ENCODE peak calls at places on chromosomes 7 and 10, in five cellular contexts. D is central memory CD4-positive, alpha-beta T cell; R is naive thymus-derived CD8-positive, alpha-beta T cell; S is hepatic stellate cell; Y is RWPE1. X is an unnamed sample.

GRCh38 chr10:87875929-87876571 is 12.6 kb downstream of the PTEN start:
- DNase-seq in R (no peak), S (no peak), D (no peak), Y (no peak), X (no peak)

GRCh38 chr7:151696738-151697514 is 177.2 kb upstream of the RHEB start:
- DNase-seq in R (no peak), S (no peak), D (no peak), Y (peak), X (peak)

GRCh38 chr7:22640269-22640668 is 86.7 kb upstream of the IL6 start:
- DNase-seq in R (no peak), D (no peak), S (no peak), Y (no peak), X (no peak)

GRCh38 chr10:61904711-61905445 is 3.4 kb downstream of the ARID5B start:
- DNase-seq in D (no peak), Y (peak), S (peak), R (no peak), X (no peak)

GRCh38 chr7:157337316-157338149 is 729 bp downstream of the DNAJB6 start:
- DNase-seq in R (peak), S (peak), Y (peak), D (peak), X (no peak)

GRCh38 chr10:133104076-133104965 is 16.6 kb downstream of the ADGRA1 start:
- DNase-seq in Y (no peak), S (no peak), R (no peak), D (no peak), X (no peak)

GRCh38 chr10:47233631-47234030 is 66.4 kb upstream of the GDF10 start:
- DNase-seq in D (no peak), Y (no peak), S (no peak), R (no peak), X (no peak)

GRCh38 chr10:122567056-122567660 is 6.6 kb downstream of the DMBT1 start:
- DNase-seq in R (peak), S (peak), Y (no peak), D (no peak), X (peak)

GRCh38 chr7:76356823-76357222 is 2.0 kb downstream of the YWHAG start:
- DNase-seq in Y (peak), R (no peak), S (no peak), D (no peak), X (no peak)

GRCh38 chr10:11600280-11600679 is 11.2 kb downstream of the USP6NL start:
- DNase-seq in S (no peak), D (no peak), R (no peak), Y (no peak), X (no peak)

GRCh38 chr10:97981816-97982215 is 48.6 kb downstream of the CRTAC1 start:
- DNase-seq in S (no peak), R (no peak), Y (no peak), D (no peak), X (no peak)

GRCh38 chr7:100793806-100794660 is 33.3 kb downstream of the EPHB4 start:
- DNase-seq in D (no peak), Y (no peak), S (no peak), R (no peak), X (no peak)

GRCh38 chr7:21426286-21426957 is 1.5 kb upstream of the SP4 start:
- DNase-seq in R (peak), D (no peak), Y (no peak), S (no peak), X (no peak)

GRCh38 chr10:77245953-77246352 is 391.7 kb downstream of the KCNMA1 start:
- DNase-seq in S (no peak), Y (no peak), D (no peak), R (no peak), X (no peak)

GRCh38 chr7:70285176-70285575 is 686.9 kb downstream of the AUTS2 start:
- DNase-seq in D (no peak), R (no peak), S (no peak), Y (no peak), X (no peak)

GRCh38 chr7:50356945-50357268 is 52.4 kb downstream of the IKZF1 start:
- DNase-seq in S (no peak), Y (no peak), D (no peak), R (no peak), X (no peak)

GRCh38 chr7:92799446-92800211 is 36.7 kb downstream of the CDK6 start:
- DNase-seq in Y (no peak), S (no peak), R (no peak), D (no peak), X (no peak)

GRCh38 chr7:30654296-30655090 is 27.8 kb downstream of the CRHR2 start:
- DNase-seq in Y (no peak), S (no peak), R (no peak), D (no peak), X (no peak)

GRCh38 chr10:4127518-4128315 is 342.7 kb upstream of the KLF6 start:
- DNase-seq in R (no peak), S (no peak), Y (no peak), D (no peak), X (no peak)

GRCh38 chr7:50335795-50336754 is 31.6 kb downstream of the IKZF1 start:
- DNase-seq in Y (no peak), D (peak), R (peak), S (no peak), X (no peak)

GRCh38 chr10:132264966-132265877 is 42.5 kb downstream of the STK32C start:
- DNase-seq in D (no peak), Y (no peak), S (no peak), R (no peak), X (no peak)